ENCODE peak calls at places on chromosomes 7 and 10, in four cellular contexts. J is K562, U is astrocyte, W is stomach. C is an unnamed sample.

GRCh38 chr7:34296663-34297062 is 361.4 kb upstream of the NPSR1 start:
- DNase-seq in U (peak), J (no peak), W (no peak), C (no peak)

GRCh38 chr10:19546224-19546623 is 270.0 kb upstream of the PLXDC2 start:
- DNase-seq in W (no peak), U (no peak), J (no peak), C (no peak)

GRCh38 chr7:38020134-38020533 is 99.7 kb downstream of the EPDR1 start:
- DNase-seq in J (no peak), U (peak), W (no peak), C (no peak)

GRCh38 chr7:5421626-5422323 is 1.9 kb downstream of the TNRC18 start:
- DNase-seq in J (peak), U (peak), W (peak), C (peak)

GRCh38 chr7:69825031-69825681 is 226.9 kb downstream of the AUTS2 start:
- DNase-seq in W (no peak), J (no peak), U (no peak), C (no peak)

GRCh38 chr7:101691822-101692384 is 62.8 kb upstream of the MYL10 start:
- DNase-seq in J (no peak), W (peak), U (no peak), C (peak)

GRCh38 chr7:157809863-157810851 is 473.4 kb downstream of the DNAJB6 start:
- DNase-seq in J (no peak), W (no peak), U (no peak), C (no peak)

GRCh38 chr7:71457021-71457420 is 325.1 kb downstream of the GALNT17 start:
- DNase-seq in W (no peak), J (no peak), U (no peak), C (no peak)

GRCh38 chr7:77697535-77697831 is 1.2 kb downstream of the RSBN1L start:
- DNase-seq in J (no peak), W (no peak), U (no peak), C (no peak)

GRCh38 chr7:1725199-1725701 is 55.2 kb downstream of the ELFN1 start:
- DNase-seq in J (no peak), U (peak), W (peak), C (no peak)

GRCh38 chr10:103668351-103669242 is 175.1 kb downstream of the NEURL1 start:
- DNase-seq in W (peak), J (peak), U (no peak), C (no peak)

GRCh38 chr7:75962607-75963382 is 31.6 kb downstream of the TMEM120A start:
- DNase-seq in J (no peak), U (peak), W (no peak), C (no peak)

GRCh38 chr10:30763933-30764332 is 134.4 kb upstream of the LYZL2 start:
- DNase-seq in W (no peak), J (no peak), U (no peak), C (no peak)

GRCh38 chr10:119477444-119477843 is 65.1 kb downstream of the RGS10 start:
- DNase-seq in U (no peak), J (no peak), W (no peak), C (no peak)

GRCh38 chr10:44990302-44990655 is 10.4 kb upstream of the ZNF22 start:
- DNase-seq in J (peak), W (no peak), U (no peak), C (peak)

GRCh38 chr7:7576344-7576743 is 9.7 kb downstream of the MIOS start:
- DNase-seq in J (no peak), U (no peak), W (no peak), C (no peak)

GRCh38 chr10:30988831-30989458 is 42.7 kb downstream of the ZNF438 start:
- DNase-seq in U (peak), W (no peak), J (no peak), C (no peak)

GRCh38 chr7:140390466-140391190 is 7.7 kb downstream of the SLC37A3 start:
- DNase-seq in U (peak), J (no peak), W (no peak), C (no peak)

GRCh38 chr7:114519215-114519614 is 104.6 kb downstream of the FOXP2 start:
- DNase-seq in U (no peak), W (no peak), J (no peak), C (no peak)

GRCh38 chr10:77320852-77321496 is 316.6 kb downstream of the KCNMA1 start:
- DNase-seq in U (peak), J (no peak), W (no peak), C (no peak)

GRCh38 chr10:78802866-78803265 is 265.9 kb upstream of the ZMIZ1 start:
- DNase-seq in W (no peak), J (no peak), U (peak), C (no peak)

GRCh38 chr10:11225935-11226334 is 208.3 kb downstream of the CELF2 start:
- DNase-seq in U (no peak), W (no peak), J (peak), C (no peak)

GRCh38 chr10:112024079-112024478 is 159.5 kb downstream of the GPAM start:
- DNase-seq in U (no peak), J (no peak), W (no peak), C (no peak)

GRCh38 chr7:12754179-12754578 is 66.7 kb downstream of the ARL4A start:
- DNase-seq in W (no peak), U (peak), J (no peak), C (no peak)

GRCh38 chr10:129464251-129464650 is 2.8 kb upstream of the MGMT start:
- DNase-seq in W (no peak), U (no peak), J (no peak), C (no peak)

GRCh38 chr10:132914732-132915131 is 27.6 kb downstream of the CFAP46 start:
- DNase-seq in U (no peak), W (no peak), J (no peak), C (no peak)

GRCh38 chr7:19210883-19211282 is 65.7 kb upstream of the FERD3L start:
- DNase-seq in W (no peak), J (no peak), U (no peak), C (no peak)

GRCh38 chr10:125151824-125152634 is 8.3 kb downstream of the CTBP2 start:
- DNase-seq in U (no peak), W (peak), J (peak), C (no peak)

GRCh38 chr10:131082991-131083465 is 228.5 kb downstream of the TCERG1L start:
- DNase-seq in J (no peak), W (no peak), U (no peak), C (no peak)

GRCh38 chr10:78360284-78360683 is 326.6 kb downstream of the RPS24 start:
- DNase-seq in J (no peak), U (no peak), W (no peak), C (no peak)

GRCh38 chr10:30600005-30600404 is 29.5 kb downstream of the LYZL2 start:
- DNase-seq in J (no peak), U (no peak), W (no peak), C (no peak)

GRCh38 chr7:133590795-133591194 is 337.9 kb downstream of the EXOC4 start:
- DNase-seq in J (no peak), U (no peak), W (no peak), C (no peak)

GRCh38 chr10:91596821-91597396 is 36.0 kb downstream of the PPP1R3C start:
- DNase-seq in U (peak), J (no peak), W (no peak), C (no peak)

GRCh38 chr7:38744746-38745145 is 113.6 kb upstream of the AMPH start:
- DNase-seq in U (peak), W (no peak), J (no peak), C (no peak)

GRCh38 chr10:112774808-112775207 is 175.2 kb upstream of the TCF7L2 start:
- DNase-seq in U (no peak), W (no peak), J (no peak), C (no peak)

GRCh38 chr7:150973571-150974451 is 4.3 kb downstream of the KCNH2 start:
- DNase-seq in U (no peak), W (no peak), J (peak), C (no peak)

GRCh38 chr10:84660340-84661159 is 332.2 kb downstream of the CCSER2 start:
- DNase-seq in U (no peak), W (no peak), J (no peak), C (no peak)

GRCh38 chr10:84665211-84665610 is 336.8 kb downstream of the CCSER2 start:
- DNase-seq in W (no peak), U (no peak), J (no peak), C (no peak)

GRCh38 chr10:84668186-84668763 is 339.9 kb downstream of the CCSER2 start:
- DNase-seq in J (no peak), W (no peak), U (no peak), C (no peak)

GRCh38 chr10:84665883-84666463 is 337.6 kb downstream of the CCSER2 start:
- DNase-seq in U (no peak), J (peak), W (no peak), C (peak)
- TF ChIP-seq CTCF in U (no peak), J (peak), W (no peak), C (peak)

DNA sequence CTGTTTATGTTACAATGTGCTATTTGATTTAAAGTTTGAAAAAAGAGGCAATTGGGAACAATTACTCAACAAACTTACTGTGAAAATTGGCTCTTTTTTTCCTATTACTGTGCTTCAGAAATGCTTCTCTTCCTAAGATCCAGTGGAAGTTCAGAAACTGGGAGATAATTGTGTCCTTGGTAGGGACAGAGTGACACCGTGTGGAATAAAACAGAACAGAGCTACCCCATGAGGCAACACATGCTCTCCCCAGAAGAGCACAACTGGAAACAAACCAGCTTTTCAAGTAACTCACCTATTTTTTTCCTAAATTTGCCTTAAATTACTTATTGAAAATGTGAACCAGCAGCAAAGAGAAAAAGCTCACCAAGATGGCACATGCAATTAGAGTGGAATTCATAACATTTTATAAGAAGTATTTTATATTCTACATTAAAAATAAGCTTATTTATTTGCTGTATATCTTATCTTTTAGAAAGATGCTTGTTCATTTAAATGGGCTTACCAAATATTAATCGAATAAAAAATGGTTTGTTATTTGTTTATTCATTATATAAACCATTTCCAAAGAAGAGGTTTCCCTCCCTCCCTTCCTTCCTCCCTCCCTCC is 346.1 kb upstream of the ANKRD30A start:
- DNase-seq in U (peak), J (peak), W (no peak), C (peak)
- TF ChIP-seq CTCF in U (peak), J (no peak), W (peak), C (peak)

GRCh38 chr7:110001254-110001938 is 1089.5 kb upstream of the LRRN3 start:
- DNase-seq in U (no peak), W (no peak), J (no peak), C (no peak)

GRCh38 chr7:109997837-109998236 is 1093.1 kb upstream of the LRRN3 start:
- DNase-seq in J (no peak), U (no peak), W (no peak), C (no peak)

GRCh38 chr7:110007316-110007910 is 1083.5 kb upstream of the LRRN3 start:
- DNase-seq in W (no peak), U (no peak), J (no peak), C (no peak)

GRCh38 chr7:110003827-110004226 is 1087.1 kb upstream of the LRRN3 start:
- DNase-seq in W (no peak), U (no peak), J (no peak), C (no peak)
- TF ChIP-seq CTCF in W (no peak), U (no peak), J (no peak), C (no peak)

GRCh38 chr10:72140850-72141249 is 52.5 kb upstream of the SPOCK2 start:
- DNase-seq in J (no peak), W (no peak), U (no peak), C (no peak)
- TF ChIP-seq CTCF in J (no peak), W (no peak), U (no peak), C (no peak)